ENCODE peak calls at places on chromosome 5, in six cellular contexts. J is OCI-LY7, E is tibial artery, L is fibroblast of lung, O is transverse colon, S is left ventricle myocardium inferior. Q is an unnamed sample.

GRCh38 chr5:129400395-129400983 is 59.6 kb upstream of the ADAMTS19 start:
- DNase-seq in J (no peak), E (no peak), L (peak; percentile 15), O (no peak), S (no peak), Q (no peak)

GRCh38 chr5:57598756-57599155 is 116.1 kb upstream of the ACTBL2 start:
- DNase-seq in S (no peak), J (no peak), E (no peak), O (no peak), L (peak; percentile 69), Q (no peak)

GRCh38 chr5:94740328-94740727 is 121.9 kb downstream of the SLF1 start:
- DNase-seq in J (no peak), S (no peak), O (no peak), L (no peak), E (no peak), Q (no peak)

GRCh38 chr5:179802207-179802883 is 4.3 kb downstream of the MGAT4B start:
- DNase-seq in E (no peak), S (no peak), L (no peak), J (no peak), O (no peak), Q (no peak)

GRCh38 chr5:139856694-139857093 is 61.1 kb downstream of the PSD2 start:
- DNase-seq in J (no peak), O (no peak), L (no peak), S (no peak), E (no peak), Q (no peak)

GRCh38 chr5:11468334-11469039 is 435.8 kb downstream of the CTNND2 start:
- DNase-seq in S (no peak), E (no peak), O (no peak), J (no peak), L (no peak), Q (no peak)

GRCh38 chr5:140549237-140550144 is 2.0 kb downstream of the EIF4EBP3 start:
- DNase-seq in O (peak; percentile 81), L (peak; percentile 49), S (no peak), J (no peak), E (peak; percentile 56), Q (no peak)

GRCh38 chr5:157267766-157268480 is 2.0 kb downstream of the CYFIP2 start:
- DNase-seq in L (no peak), S (peak; percentile 32), J (peak; percentile 55), E (no peak), O (no peak), Q (no peak)

GRCh38 chr5:78747703-78748359 is 99.3 kb upstream of the LHFPL2 start:
- DNase-seq in J (no peak), S (no peak), E (no peak), O (no peak), L (peak; percentile 90), Q (no peak)

GRCh38 chr5:139385061-139385889 is 2.2 kb upstream of the SLC23A1 start:
- DNase-seq in E (no peak), J (peak; percentile 63), L (no peak), O (peak; percentile 51), S (no peak), Q (no peak)

GRCh38 chr5:64678400-64678799 is 11.9 kb upstream of the SHISAL2B start:
- DNase-seq in L (no peak), E (no peak), S (no peak), O (no peak), J (no peak), Q (no peak)

GRCh38 chr5:153960269-153961215 is 78.2 kb downstream of the FAM114A2 start:
- DNase-seq in O (no peak), J (no peak), E (no peak), L (no peak), S (no peak), Q (no peak)

GRCh38 chr5:132371603-132371994 is 2.1 kb downstream of the SLC22A5 start:
- DNase-seq in S (no peak), E (no peak), J (no peak), O (no peak), L (no peak), Q (no peak)

GRCh38 chr5:9015250-9015936 is 530.5 kb downstream of the SEMA5A start:
- DNase-seq in L (peak; percentile 26), O (no peak), J (no peak), E (no peak), S (no peak), Q (no peak)

GRCh38 chr5:1671351-1671750 is 128.3 kb downstream of the MRPL36 start:
- DNase-seq in O (no peak), S (no peak), E (no peak), L (no peak), J (no peak), Q (no peak)

GRCh38 chr5:109614316-109614715 is 75.4 kb upstream of the MAN2A1 start:
- DNase-seq in L (no peak), E (no peak), S (no peak), O (no peak), J (no peak), Q (no peak)

GRCh38 chr5:142618125-142618524 is 67.8 kb downstream of the FGF1 start:
- DNase-seq in E (no peak), O (no peak), S (no peak), J (no peak), L (peak; percentile 77), Q (no peak)

GRCh38 chr5:129063483-129064136 is 30.9 kb upstream of the ISOC1 start:
- DNase-seq in O (no peak), L (peak; percentile 65), E (no peak), S (no peak), J (no peak), Q (no peak)

GRCh38 chr5:131571669-131572168 is 63.3 kb downstream of the RAPGEF6 start:
- DNase-seq in O (no peak), L (no peak), E (no peak), J (no peak), S (no peak), Q (no peak)

GRCh38 chr5:135850671-135851070 is 16.2 kb downstream of the SLC25A48 start:
- DNase-seq in J (no peak), O (no peak), E (no peak), S (no peak), L (no peak), Q (no peak)

GRCh38 chr5:16842916-16843315 is 93.2 kb downstream of the MYO10 start:
- DNase-seq in E (no peak), S (no peak), O (no peak), J (no peak), L (peak; percentile 56), Q (no peak)

GRCh38 chr5:172096184-172096941 is 89.9 kb upstream of the FBXW11 start:
- DNase-seq in L (no peak), E (no peak), O (no peak), S (peak; percentile 4), J (no peak), Q (no peak)

GRCh38 chr5:172093559-172093958 is 87.1 kb upstream of the FBXW11 start:
- DNase-seq in S (peak; percentile 50), O (no peak), J (no peak), L (no peak), E (no peak), Q (no peak)

GRCh38 chr5:172091956-172092732 is 85.7 kb upstream of the FBXW11 start:
- DNase-seq in S (no peak), E (no peak), J (no peak), O (no peak), L (no peak), Q (no peak)

GRCh38 chr5:172095368-172095960 is 89.0 kb upstream of the FBXW11 start:
- DNase-seq in E (no peak), O (no peak), J (no peak), L (no peak), S (no peak), Q (no peak)

GRCh38 chr5:172093965-172094364 is 87.5 kb upstream of the FBXW11 start:
- DNase-seq in E (no peak), J (no peak), S (peak; percentile 69), L (peak; percentile 52), O (no peak), Q (no peak)
- H3K36me3 ChIP-seq in E (peaks cover 5% of the 10 kb centered on the region), J (peaks cover 30% of the 10 kb centered on the region), S (peaks cover 34% of the 10 kb centered on the region), L (peaks cover 7% of the 10 kb centered on the region), O (no peaks in the 10 kb centered on the region), Q (peaks cover 6% of the 10 kb centered on the region)

GRCh38 chr5:88829773-88830172 is 53.2 kb downstream of the MEF2C start:
- DNase-seq in O (no peak), J (peak; percentile 27), S (no peak), E (no peak), L (no peak), Q (no peak)
- H3K4me1 ChIP-seq in O (peaks cover 23% of the 10 kb centered on the region), J (peaks cover 81% of the 10 kb centered on the region), S (peaks cover 97% of the 10 kb centered on the region), E (peaks cover 95% of the 10 kb centered on the region), L (peaks cover 10% of the 10 kb centered on the region), Q (no peaks in the 10 kb centered on the region)

DNA sequence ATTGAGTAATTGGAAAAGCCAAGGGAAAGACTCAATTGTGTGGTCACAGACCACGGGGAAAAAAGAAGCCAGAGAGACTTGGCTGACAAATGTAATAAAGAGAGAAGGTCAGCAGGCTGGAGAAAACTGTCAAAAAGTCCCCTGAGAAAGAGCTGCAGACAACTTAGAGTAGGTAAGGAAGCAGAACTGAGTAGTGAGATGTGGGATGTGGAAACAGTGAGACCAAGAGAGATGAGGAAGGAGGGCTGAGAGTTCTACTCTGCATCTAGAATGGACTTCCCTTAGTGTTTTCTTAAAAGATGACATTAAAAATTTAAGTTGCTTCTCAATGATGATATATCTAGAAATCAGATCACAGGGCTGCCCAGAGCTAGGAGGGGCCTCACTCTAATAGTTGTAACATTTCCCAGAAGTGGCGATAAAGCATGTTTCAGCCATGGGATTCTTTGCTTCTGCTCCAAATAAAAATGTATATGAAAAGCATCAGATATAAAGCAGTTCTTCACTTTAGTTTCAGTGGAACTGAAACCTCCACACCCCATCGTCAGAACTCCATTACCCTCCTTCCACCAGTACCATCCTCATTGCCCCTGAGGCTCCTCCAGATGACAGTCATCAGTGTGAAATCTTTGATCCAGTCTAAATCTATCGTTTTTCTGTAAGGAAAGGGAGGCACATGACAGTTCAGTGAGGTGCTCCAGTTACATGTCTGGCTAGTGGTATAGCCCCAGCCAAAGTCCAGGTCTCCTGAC is 80.6 kb downstream of the SPEF2 start:
- DNase-seq in E (no peak), S (no peak), O (no peak), J (no peak), L (no peak), Q (no peak)
- TF ChIP-seq CTCF in E (no peak), S (no peak), O (no peak), J (no peak), L (no peak), Q (no peak)

DNA sequence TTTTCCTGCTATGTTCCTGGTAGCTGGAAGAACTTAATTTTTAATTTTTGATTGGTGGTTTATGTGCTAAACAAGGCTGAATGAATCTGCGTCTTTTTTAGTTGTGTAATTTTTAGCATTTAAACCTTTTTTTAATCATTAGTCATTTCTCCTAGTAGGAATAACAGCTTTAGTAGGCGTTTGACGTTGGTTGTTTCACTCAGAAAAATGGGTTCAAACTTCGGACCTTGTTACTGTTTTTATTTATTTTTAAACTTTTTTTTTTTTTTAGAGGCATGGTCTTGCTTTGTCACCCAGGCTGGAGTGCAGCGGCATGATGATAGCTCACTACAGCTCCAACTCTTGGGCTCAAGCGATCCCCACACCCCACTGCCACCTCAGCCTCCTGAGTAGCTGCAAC is 12.9 kb downstream of the SFXN1 start:
- DNase-seq in L (no peak), S (no peak), O (no peak), J (no peak), E (no peak), Q (no peak)
- H3K36me3 ChIP-seq in L (peaks cover 5% of the 10 kb centered on the region), S (peaks cover 40% of the 10 kb centered on the region), O (no peaks in the 10 kb centered on the region), J (peaks cover 99% of the 10 kb centered on the region), E (peaks cover 9% of the 10 kb centered on the region), Q (peaks cover 18% of the 10 kb centered on the region)

DNA sequence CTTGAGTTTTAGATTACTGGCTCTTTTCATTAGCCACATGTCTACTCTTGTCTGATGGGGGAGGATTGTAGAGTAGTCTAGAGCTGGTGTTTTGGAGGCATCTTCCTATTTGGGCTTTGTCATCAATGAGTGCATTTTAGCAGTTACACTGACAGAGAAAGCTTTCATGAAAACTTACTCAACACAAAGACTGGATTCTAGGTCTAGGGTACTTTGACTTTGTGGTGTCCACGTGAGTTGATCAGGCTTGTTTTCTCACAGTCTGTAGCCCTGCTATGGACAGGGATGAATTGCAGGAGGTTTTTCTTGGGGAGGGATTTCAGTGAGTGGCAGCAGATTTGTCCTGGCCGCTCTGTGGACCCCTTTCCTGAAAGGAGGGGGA is 6.5 kb downstream of the TRIO start:
- DNase-seq in E (no peak), L (no peak), J (no peak), O (no peak), S (no peak), Q (no peak)
- H3K4me1 ChIP-seq in E (peaks cover 82% of the 10 kb centered on the region), L (peaks cover 33% of the 10 kb centered on the region), J (peaks cover 35% of the 10 kb centered on the region), O (peaks cover 70% of the 10 kb centered on the region), S (peaks cover 88% of the 10 kb centered on the region), Q (peaks cover 13% of the 10 kb centered on the region)

Q was measured in ascending aorta.